ENCODE peak calls at places on chromosomes 6 and 20, in nine cellular contexts. One of them, this sample, is unnamed.

GRCh38 chr20:36162272-36162966 is 7.9 kb downstream of the EPB41L1 start:
- DNase-seq in neural progenitor cell: no peak
- DNase-seq in breast epithelium: no peak
- DNase-seq in pancreas: no peak
- DNase-seq in left ventricle myocardium inferior: no peak
- DNase-seq in GM12865: no peak
- DNase-seq in HepG2: no peak
- DNase-seq in PC-3: no peak
- DNase-seq in cardiac fibroblast: no peak
- DNase-seq in this sample: no peak

GRCh38 chr6:101779051-101779844 is 385.7 kb downstream of the GRIK2 start:
- DNase-seq in breast epithelium: no peak
- DNase-seq in neural progenitor cell: no peak
- DNase-seq in HepG2: no peak
- DNase-seq in GM12865: no peak
- DNase-seq in cardiac fibroblast: peak; percentile 3
- DNase-seq in left ventricle myocardium inferior: no peak
- DNase-seq in pancreas: no peak
- DNase-seq in PC-3: peak; percentile 13
- DNase-seq in this sample: peak; percentile 85

GRCh38 chr6:36226648-36227047 is 30.1 kb downstream of the BRPF3 start:
- DNase-seq in breast epithelium: no peak
- DNase-seq in GM12865: no peak
- DNase-seq in pancreas: no peak
- DNase-seq in left ventricle myocardium inferior: no peak
- DNase-seq in PC-3: no peak
- DNase-seq in HepG2: no peak
- DNase-seq in neural progenitor cell: no peak
- DNase-seq in cardiac fibroblast: no peak
- DNase-seq in this sample: peak; percentile 37

GRCh38 chr6:21935561-21936028 is 342.0 kb downstream of the SOX4 start:
- DNase-seq in PC-3: peak; percentile 69
- DNase-seq in HepG2: peak; percentile 36
- DNase-seq in neural progenitor cell: peak; percentile 53
- DNase-seq in breast epithelium: no peak
- DNase-seq in cardiac fibroblast: peak; percentile 63
- DNase-seq in pancreas: no peak
- DNase-seq in left ventricle myocardium inferior: no peak
- DNase-seq in GM12865: peak; percentile 68
- DNase-seq in this sample: peak; percentile 61

GRCh38 chr20:17498181-17498580 is 33.0 kb downstream of the BFSP1 start:
- DNase-seq in PC-3: peak; percentile 19
- DNase-seq in cardiac fibroblast: no peak
- DNase-seq in left ventricle myocardium inferior: no peak
- DNase-seq in HepG2: no peak
- DNase-seq in GM12865: no peak
- DNase-seq in breast epithelium: no peak
- DNase-seq in pancreas: no peak
- DNase-seq in neural progenitor cell: no peak
- DNase-seq in this sample: peak; percentile 67

GRCh38 chr20:9672027-9672426 is 157.6 kb downstream of the LAMP5 start:
- DNase-seq in pancreas: no peak
- DNase-seq in GM12865: no peak
- DNase-seq in breast epithelium: no peak
- DNase-seq in cardiac fibroblast: no peak
- DNase-seq in neural progenitor cell: no peak
- DNase-seq in PC-3: no peak
- DNase-seq in HepG2: no peak
- DNase-seq in left ventricle myocardium inferior: no peak
- DNase-seq in this sample: no peak

GRCh38 chr6:160135922-160136655 is 14.5 kb downstream of the SLC22A1 start:
- DNase-seq in neural progenitor cell: no peak
- DNase-seq in breast epithelium: no peak
- DNase-seq in HepG2: no peak
- DNase-seq in GM12865: no peak
- DNase-seq in PC-3: no peak
- DNase-seq in cardiac fibroblast: no peak
- DNase-seq in left ventricle myocardium inferior: no peak
- DNase-seq in pancreas: no peak
- DNase-seq in this sample: no peak

GRCh38 chr6:151647871-151648639 is 154.2 kb downstream of the CCDC170 start:
- DNase-seq in breast epithelium: no peak
- DNase-seq in GM12865: peak; percentile 23
- DNase-seq in PC-3: peak; percentile 44
- DNase-seq in cardiac fibroblast: peak; percentile 1
- DNase-seq in HepG2: peak; percentile 56
- DNase-seq in pancreas: no peak
- DNase-seq in left ventricle myocardium inferior: no peak
- DNase-seq in neural progenitor cell: peak; percentile 75
- DNase-seq in this sample: peak; percentile 29

GRCh38 chr20:59752704-59753460 is 148.5 kb downstream of the PHACTR3 start:
- DNase-seq in PC-3: no peak
- DNase-seq in left ventricle myocardium inferior: peak; percentile 58
- DNase-seq in GM12865: peak; percentile 70
- DNase-seq in breast epithelium: no peak
- DNase-seq in HepG2: no peak
- DNase-seq in neural progenitor cell: no peak
- DNase-seq in cardiac fibroblast: no peak
- DNase-seq in pancreas: no peak
- DNase-seq in this sample: no peak

GRCh38 chr20:822651-823325 is 10.7 kb upstream of the FAM110A start:
- DNase-seq in HepG2: no peak
- DNase-seq in PC-3: no peak
- DNase-seq in breast epithelium: no peak
- DNase-seq in cardiac fibroblast: no peak
- DNase-seq in neural progenitor cell: no peak
- DNase-seq in GM12865: no peak
- DNase-seq in pancreas: no peak
- DNase-seq in left ventricle myocardium inferior: no peak
- DNase-seq in this sample: no peak

GRCh38 chr20:5141615-5142014 is 14.8 kb downstream of the CDS2 start:
- DNase-seq in breast epithelium: no peak
- DNase-seq in left ventricle myocardium inferior: no peak
- DNase-seq in HepG2: no peak
- DNase-seq in neural progenitor cell: no peak
- DNase-seq in PC-3: no peak
- DNase-seq in pancreas: no peak
- DNase-seq in GM12865: no peak
- DNase-seq in cardiac fibroblast: no peak
- DNase-seq in this sample: no peak

GRCh38 chr6:112286010-112286409 is 31.6 kb upstream of the LAMA4 start:
- DNase-seq in HepG2: no peak
- DNase-seq in cardiac fibroblast: no peak
- DNase-seq in neural progenitor cell: no peak
- DNase-seq in PC-3: no peak
- DNase-seq in left ventricle myocardium inferior: no peak
- DNase-seq in pancreas: no peak
- DNase-seq in GM12865: peak; percentile 66
- DNase-seq in breast epithelium: no peak
- DNase-seq in this sample: no peak

GRCh38 chr20:19692100-19692499 is 66.0 kb upstream of the RIN2 start:
- DNase-seq in cardiac fibroblast: peak; percentile 30
- DNase-seq in breast epithelium: no peak
- DNase-seq in pancreas: no peak
- DNase-seq in neural progenitor cell: no peak
- DNase-seq in PC-3: peak; percentile 95
- DNase-seq in GM12865: no peak
- DNase-seq in HepG2: no peak
- DNase-seq in left ventricle myocardium inferior: no peak
- DNase-seq in this sample: no peak

GRCh38 chr6:104771258-104771832 is 88.4 kb downstream of the HACE1 start:
- DNase-seq in GM12865: peak; percentile 9
- DNase-seq in neural progenitor cell: no peak
- DNase-seq in left ventricle myocardium inferior: no peak
- DNase-seq in PC-3: peak; percentile 45
- DNase-seq in breast epithelium: no peak
- DNase-seq in pancreas: no peak
- DNase-seq in cardiac fibroblast: peak; percentile 67
- DNase-seq in HepG2: peak; percentile 10
- DNase-seq in this sample: peak; percentile 26

GRCh38 chr6:150765457-150765764 is 100.1 kb upstream of the MTHFD1L start:
- DNase-seq in cardiac fibroblast: no peak
- DNase-seq in pancreas: no peak
- DNase-seq in PC-3: no peak
- DNase-seq in breast epithelium: no peak
- DNase-seq in neural progenitor cell: no peak
- DNase-seq in GM12865: peak; percentile 44
- DNase-seq in HepG2: no peak
- DNase-seq in left ventricle myocardium inferior: no peak
- DNase-seq in this sample: no peak

GRCh38 chr6:13383280-13384163 is 55.2 kb upstream of the TBC1D7 start:
- DNase-seq in pancreas: no peak
- DNase-seq in breast epithelium: no peak
- DNase-seq in HepG2: peak; percentile 21
- DNase-seq in GM12865: peak; percentile 89
- DNase-seq in cardiac fibroblast: peak; percentile 68
- DNase-seq in PC-3: peak; percentile 23
- DNase-seq in left ventricle myocardium inferior: no peak
- DNase-seq in neural progenitor cell: no peak
- DNase-seq in this sample: peak; percentile 86

GRCh38 chr6:11416936-11417576 is 120.5 kb upstream of the TMEM170B start:
- DNase-seq in PC-3: no peak
- DNase-seq in cardiac fibroblast: no peak
- DNase-seq in breast epithelium: no peak
- DNase-seq in HepG2: no peak
- DNase-seq in left ventricle myocardium inferior: no peak
- DNase-seq in pancreas: no peak
- DNase-seq in GM12865: no peak
- DNase-seq in neural progenitor cell: no peak
- DNase-seq in this sample: no peak

GRCh38 chr6:47134476-47135189 is 92.5 kb upstream of the ADGRF1 start:
- DNase-seq in HepG2: peak; percentile 91
- DNase-seq in breast epithelium: no peak
- DNase-seq in pancreas: no peak
- DNase-seq in left ventricle myocardium inferior: no peak
- DNase-seq in GM12865: no peak
- DNase-seq in PC-3: peak; percentile 99
- DNase-seq in cardiac fibroblast: peak; percentile 94
- DNase-seq in neural progenitor cell: no peak
- DNase-seq in this sample: peak; percentile 88

GRCh38 chr6:17120019-17120418 is 18.2 kb downstream of the STMND1 start:
- DNase-seq in neural progenitor cell: no peak
- DNase-seq in HepG2: no peak
- DNase-seq in pancreas: no peak
- DNase-seq in cardiac fibroblast: peak; percentile 25
- DNase-seq in breast epithelium: no peak
- DNase-seq in PC-3: no peak
- DNase-seq in left ventricle myocardium inferior: no peak
- DNase-seq in GM12865: no peak
- DNase-seq in this sample: no peak

GRCh38 chr20:52859156-52859887 is 112.8 kb upstream of the TSHZ2 start:
- DNase-seq in neural progenitor cell: peak; percentile 16
- DNase-seq in cardiac fibroblast: peak; percentile 64
- DNase-seq in pancreas: peak; percentile 26
- DNase-seq in GM12865: no peak
- DNase-seq in breast epithelium: no peak
- DNase-seq in PC-3: peak; percentile 11
- DNase-seq in HepG2: no peak
- DNase-seq in left ventricle myocardium inferior: peak; percentile 16
- DNase-seq in this sample: peak; percentile 69

DNA sequence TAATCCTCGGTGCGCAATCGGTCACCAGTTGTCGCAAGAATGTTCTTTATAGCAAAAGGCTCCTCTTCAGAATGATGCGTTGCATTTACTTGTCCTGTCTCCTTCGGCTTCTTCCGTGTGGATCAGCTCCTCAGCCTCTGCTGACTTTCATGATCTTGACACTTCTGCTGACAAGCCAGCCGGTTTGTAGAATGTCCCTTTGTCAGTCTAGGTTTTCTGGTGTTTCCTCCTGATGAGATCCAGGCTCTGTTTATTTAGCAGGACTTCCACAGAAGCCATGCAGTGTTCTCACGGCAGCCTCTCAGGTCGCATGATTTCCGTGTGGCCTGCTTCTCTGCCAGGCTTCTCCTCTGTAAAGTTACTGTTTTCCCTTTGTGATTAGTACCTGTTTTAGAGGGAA is 66.9 kb downstream of the STX11 start:
- DNase-seq in breast epithelium: no peak
- DNase-seq in left ventricle myocardium inferior: no peak
- DNase-seq in pancreas: no peak
- DNase-seq in GM12865: no peak
- DNase-seq in neural progenitor cell: no peak
- DNase-seq in PC-3: peak; percentile 15
- DNase-seq in cardiac fibroblast: peak; percentile 8
- DNase-seq in HepG2: peak; percentile 30
- DNase-seq in this sample: no peak
- H3K4me3 ChIP-seq in breast epithelium: no peak overlapping the region
- H3K4me3 ChIP-seq in left ventricle myocardium inferior: peak overlapping the region; percentile 79
- H3K4me3 ChIP-seq in pancreas: no peak overlapping the region
- H3K4me3 ChIP-seq in GM12865: no peak overlapping the region
- H3K4me3 ChIP-seq in neural progenitor cell: peak overlapping the region; percentile 58
- H3K4me3 ChIP-seq in PC-3: peak overlapping the region; percentile 72
- H3K4me3 ChIP-seq in cardiac fibroblast: peak overlapping the region; percentile 61
- H3K4me3 ChIP-seq in HepG2: peak overlapping the region; percentile 68
- H3K4me3 ChIP-seq in this sample: no peak overlapping the region

GRCh38 chr20:64055396-64055892 is 6.0 kb upstream of the SOX18 start:
- DNase-seq in neural progenitor cell: no peak
- DNase-seq in cardiac fibroblast: no peak
- DNase-seq in PC-3: no peak
- DNase-seq in breast epithelium: no peak
- DNase-seq in left ventricle myocardium inferior: no peak
- DNase-seq in HepG2: no peak
- DNase-seq in GM12865: no peak
- DNase-seq in pancreas: no peak
- DNase-seq in this sample: no peak
- H3K4me3 ChIP-seq in neural progenitor cell: no peak overlapping the region
- H3K4me3 ChIP-seq in cardiac fibroblast: no peak overlapping the region
- H3K4me3 ChIP-seq in PC-3: no peak overlapping the region
- H3K4me3 ChIP-seq in breast epithelium: no peak overlapping the region
- H3K4me3 ChIP-seq in left ventricle myocardium inferior: peak overlapping the region; percentile 56
- H3K4me3 ChIP-seq in HepG2: peak overlapping the region; percentile 40
- H3K4me3 ChIP-seq in GM12865: no peak overlapping the region
- H3K4me3 ChIP-seq in pancreas: no peak overlapping the region
- H3K4me3 ChIP-seq in this sample: no peak overlapping the region

GRCh38 chr6:133277228-133277894 is 36.2 kb downstream of the EYA4 start:
- DNase-seq in cardiac fibroblast: no peak
- DNase-seq in pancreas: no peak
- DNase-seq in breast epithelium: no peak
- DNase-seq in left ventricle myocardium inferior: no peak
- DNase-seq in GM12865: no peak
- DNase-seq in PC-3: peak; percentile 3
- DNase-seq in neural progenitor cell: peak; percentile 13
- DNase-seq in HepG2: no peak
- DNase-seq in this sample: peak; percentile 41

GRCh38 chr6:133274813-133275212 is 33.7 kb downstream of the EYA4 start:
- DNase-seq in cardiac fibroblast: no peak
- DNase-seq in HepG2: no peak
- DNase-seq in breast epithelium: no peak
- DNase-seq in neural progenitor cell: no peak
- DNase-seq in pancreas: no peak
- DNase-seq in PC-3: no peak
- DNase-seq in GM12865: no peak
- DNase-seq in left ventricle myocardium inferior: no peak
- DNase-seq in this sample: no peak

GRCh38 chr6:133277895-133278545 is 36.9 kb downstream of the EYA4 start:
- DNase-seq in PC-3: no peak
- DNase-seq in GM12865: no peak
- DNase-seq in cardiac fibroblast: no peak
- DNase-seq in HepG2: no peak
- DNase-seq in pancreas: no peak
- DNase-seq in left ventricle myocardium inferior: no peak
- DNase-seq in neural progenitor cell: no peak
- DNase-seq in breast epithelium: no peak
- DNase-seq in this sample: peak; percentile 52
- H3K4me3 ChIP-seq in PC-3: no peak overlapping the region
- H3K4me3 ChIP-seq in GM12865: no peak overlapping the region
- H3K4me3 ChIP-seq in cardiac fibroblast: no peak overlapping the region
- H3K4me3 ChIP-seq in HepG2: no peak overlapping the region
- H3K4me3 ChIP-seq in pancreas: no peak overlapping the region
- H3K4me3 ChIP-seq in left ventricle myocardium inferior: no peak overlapping the region
- H3K4me3 ChIP-seq in neural progenitor cell: no peak overlapping the region
- H3K4me3 ChIP-seq in breast epithelium: no peak overlapping the region
- H3K4me3 ChIP-seq in this sample: no peak overlapping the region

GRCh38 chr20:50085481-50086365 is 27.2 kb downstream of the UBE2V1 start:
- DNase-seq in cardiac fibroblast: peak; percentile 80
- DNase-seq in breast epithelium: no peak
- DNase-seq in GM12865: peak; percentile 57
- DNase-seq in pancreas: no peak
- DNase-seq in neural progenitor cell: peak; percentile 85
- DNase-seq in HepG2: peak; percentile 82
- DNase-seq in PC-3: peak; percentile 75
- DNase-seq in left ventricle myocardium inferior: no peak
- DNase-seq in this sample: peak; percentile 69
- H3K4me3 ChIP-seq in cardiac fibroblast: no peak overlapping the region
- H3K4me3 ChIP-seq in breast epithelium: peak overlapping the region; percentile 17
- H3K4me3 ChIP-seq in GM12865: no peak overlapping the region
- H3K4me3 ChIP-seq in pancreas: no peak overlapping the region
- H3K4me3 ChIP-seq in neural progenitor cell: no peak overlapping the region
- H3K4me3 ChIP-seq in HepG2: no peak overlapping the region
- H3K4me3 ChIP-seq in PC-3: no peak overlapping the region
- H3K4me3 ChIP-seq in left ventricle myocardium inferior: peak overlapping the region; percentile 52
- H3K4me3 ChIP-seq in this sample: no peak overlapping the region